ENCODE peak calls at places on chromosomes 16 and 17, in six cellular contexts. K is NB4; O is nephron progenitor cell; H is stimulated activated CD4-positive, alpha-beta T cell treated with anti-CD3 and anti-CD28 coated beads, Interleukin-15, amount 100 ng/mL, for 1 hour; G is fibroblast of the aortic adventitia; C is NCI-H1417. R is an unnamed sample.

GRCh38 chr16:17336501-17336900 is 134.3 kb downstream of the XYLT1 start:
- DNase-seq in K (no peak), O (no peak), H (no peak), G (no peak), C (no peak), R (no peak)

GRCh38 chr16:369866-370436 is 387 bp downstream of the MRPL28 start:
- DNase-seq in K (no peak), O (no peak), H (no peak), G (no peak), C (no peak), R (no peak)

GRCh38 chr16:31253642-31254045 is 6.1 kb upstream of the ITGAM start:
- DNase-seq in K (peak; percentile 94), O (no peak), H (no peak), G (no peak), C (no peak), R (no peak)

GRCh38 chr16:67082891-67083290 is 26.9 kb upstream of the PHAF1 start:
- DNase-seq in K (no peak), O (no peak), H (no peak), G (no peak), C (no peak), R (no peak)

GRCh38 chr16:4425378-4426020 is at the start of gene DNAJA3:
- DNase-seq in K (peak; percentile 96), O (peak; percentile 96), H (peak; percentile 86), G (peak; percentile 97), C (peak; percentile 99), R (peak; percentile 94)

GRCh38 chr17:19948100-19948943 is 29.3 kb downstream of the AKAP10 start:
- DNase-seq in K (no peak), O (no peak), H (no peak), G (no peak), C (no peak), R (no peak)

GRCh38 chr16:17412221-17412620 is 58.5 kb downstream of the XYLT1 start:
- DNase-seq in K (no peak), O (no peak), H (no peak), G (peak; percentile 74), C (no peak), R (no peak)

GRCh38 chr16:17345043-17345442 is 125.7 kb downstream of the XYLT1 start:
- DNase-seq in K (peak; percentile 70), O (no peak), H (no peak), G (peak; percentile 57), C (no peak), R (no peak)

GRCh38 chr17:76243826-76244679 is 3.8 kb upstream of the RNF157 start:
- DNase-seq in K (no peak), O (no peak), H (no peak), G (no peak), C (no peak), R (peak; percentile 41)

GRCh38 chr17:29980261-29980660 is 38.8 kb downstream of the EFCAB5 start:
- DNase-seq in K (no peak), O (no peak), H (no peak), G (peak; percentile 20), C (no peak), R (no peak)

GRCh38 chr17:48429638-48430586 is at the start of gene SKAP1:
- DNase-seq in K (no peak), O (peak; percentile 56), H (peak; percentile 45), G (no peak), C (no peak), R (no peak)

GRCh38 chr17:21772321-21772720 is 80.0 kb downstream of the KCNJ18 start:
- DNase-seq in K (no peak), O (no peak), H (no peak), G (no peak), C (no peak), R (no peak)

GRCh38 chr17:20896153-20896649 is 146.6 kb downstream of the USP22 start:
- DNase-seq in K (no peak), O (no peak), H (no peak), G (peak; percentile 23), C (peak; percentile 97), R (no peak)

GRCh38 chr17:49491370-49491769 is 3.7 kb upstream of the NGFR start:
- DNase-seq in K (no peak), O (no peak), H (no peak), G (no peak), C (no peak), R (peak; percentile 87)

GRCh38 chr17:6524520-6524919 is 31.8 kb downstream of the PITPNM3 start:
- DNase-seq in K (no peak), O (no peak), H (no peak), G (no peak), C (no peak), R (no peak)

R was measured in SJCRH30.